ENCODE peak calls at places on chromosomes 1 and 21, in four cellular contexts. X is WTC11, K is GM12878, J is HepG2. Y is an unnamed sample.

GRCh38 chr21:23887709-23888303 is 1719.5 kb downstream of the MRPL39 start:
- DNase-seq in X (no peak), K (no peak), J (no peak), Y (no peak)

GRCh38 chr1:38059632-38060286 is 13.2 kb upstream of the POU3F1 start:
- DNase-seq in X (no peak), K (no peak), J (no peak), Y (no peak)

GRCh38 chr1:230772457-230773395 is 25.5 kb downstream of the CAPN9 start:
- DNase-seq in X (no peak), K (no peak), J (peak; percentile 56), Y (peak; percentile 46)

GRCh38 chr1:151511636-151512215 is 539 bp downstream of the CGN start:
- DNase-seq in X (peak; percentile 58), K (no peak), J (no peak), Y (no peak)

GRCh38 chr1:32848354-32849063 is 22.2 kb downstream of the FNDC5 start:
- DNase-seq in X (no peak), K (no peak), J (no peak), Y (no peak)

GRCh38 chr21:43716376-43717165 is 2.4 kb upstream of the PDXK start:
- DNase-seq in X (no peak), K (peak; percentile 79), J (no peak), Y (no peak)

GRCh38 chr21:26961704-26962103 is 5.2 kb downstream of the ADAMTS5 start:
- DNase-seq in X (peak; percentile 62), K (no peak), J (no peak), Y (no peak)

GRCh38 chr1:227749916-227750710 is 14.9 kb downstream of the SNAP47 start:
- DNase-seq in X (no peak), K (no peak), J (no peak), Y (no peak)

GRCh38 chr1:84887261-84887934 is 5.6 kb downstream of the LPAR3 start:
- DNase-seq in X (no peak), K (no peak), J (no peak), Y (no peak)

GRCh38 chr1:222373216-222373615 is 174.7 kb downstream of the HHIPL2 start:
- DNase-seq in X (no peak), K (no peak), J (no peak), Y (no peak)

GRCh38 chr21:45575304-45575992 is 33.2 kb upstream of the SLC19A1 start:
- DNase-seq in X (peak; percentile 12), K (no peak), J (no peak), Y (no peak)

GRCh38 chr1:22662318-22662717 is 9.3 kb downstream of the C1QB start:
- DNase-seq in X (peak; percentile 62), K (no peak), J (no peak), Y (peak; percentile 38)

GRCh38 chr1:198754670-198755069 is 115.8 kb downstream of the PTPRC start:
- DNase-seq in X (no peak), K (no peak), J (no peak), Y (no peak)

GRCh38 chr1:70290248-70290647 is 64.3 kb downstream of the ANKRD13C start:
- DNase-seq in X (no peak), K (no peak), J (no peak), Y (no peak)

GRCh38 chr1:85991261-85991660 is 165.3 kb downstream of the COL24A1 start:
- DNase-seq in X (no peak), K (no peak), J (no peak), Y (no peak)

GRCh38 chr1:167165948-167166702 is 54.6 kb upstream of the POU2F1 start:
- DNase-seq in X (peak; percentile 76), K (no peak), J (no peak), Y (no peak)

GRCh38 chr1:210499956-210500355 is 171.3 kb downstream of the HHAT start:
- DNase-seq in X (no peak), K (no peak), J (no peak), Y (no peak)

GRCh38 chr1:1345384-1345783 is 3.8 kb downstream of the DVL1 start:
- DNase-seq in X (no peak), K (no peak), J (no peak), Y (no peak)

GRCh38 chr21:42548687-42549406 is 35.2 kb downstream of the SLC37A1 start:
- DNase-seq in X (peak; percentile 5), K (no peak), J (no peak), Y (no peak)

GRCh38 chr1:243294723-243295121 is 38.9 kb downstream of the SDCCAG8 start:
- DNase-seq in X (no peak), K (no peak), J (no peak), Y (no peak)

GRCh38 chr1:93811646-93812045 is 67.4 kb downstream of the DNTTIP2 start:
- DNase-seq in X (no peak), K (no peak), J (no peak), Y (no peak)

GRCh38 chr1:77170687-77171086 is 48.5 kb downstream of the PIGK start:
- DNase-seq in X (no peak), K (no peak), J (no peak), Y (no peak)

GRCh38 chr1:27496604-27497155 is 6.7 kb upstream of the WASF2 start:
- DNase-seq in X (peak; percentile 76), K (no peak), J (no peak), Y (no peak)

GRCh38 chr1:169107673-169108160 is 1.2 kb downstream of the ATP1B1 start:
- DNase-seq in X (no peak), K (no peak), J (peak; percentile 28), Y (no peak)

GRCh38 chr21:34583926-34584563 is 30.9 kb downstream of the RCAN1 start:
- DNase-seq in X (no peak), K (no peak), J (no peak), Y (no peak)

GRCh38 chr1:1291023-1291528 is 10.8 kb downstream of the SCNN1D start:
- DNase-seq in X (no peak), K (no peak), J (no peak), Y (peak; percentile 65)

GRCh38 chr1:204104331-204105222 is 31.7 kb downstream of the SOX13 start:
- DNase-seq in X (no peak), K (no peak), J (no peak), Y (no peak)

GRCh38 chr1:205451202-205451601 is 4.6 kb downstream of the BLACAT1 start:
- DNase-seq in X (peak; percentile 50), K (no peak), J (peak; percentile 31), Y (no peak)

GRCh38 chr1:205450448-205450847 is 5.4 kb downstream of the BLACAT1 start:
- DNase-seq in X (peak; percentile 46), K (no peak), J (peak; percentile 68), Y (no peak)

GRCh38 chr1:205448540-205449253 is 7.1 kb downstream of the BLACAT1 start:
- DNase-seq in X (peak; percentile 76), K (no peak), J (no peak), Y (no peak)

GRCh38 chr1:205449254-205449749 is 6.5 kb downstream of the BLACAT1 start:
- DNase-seq in X (no peak), K (no peak), J (no peak), Y (no peak)

DNA sequence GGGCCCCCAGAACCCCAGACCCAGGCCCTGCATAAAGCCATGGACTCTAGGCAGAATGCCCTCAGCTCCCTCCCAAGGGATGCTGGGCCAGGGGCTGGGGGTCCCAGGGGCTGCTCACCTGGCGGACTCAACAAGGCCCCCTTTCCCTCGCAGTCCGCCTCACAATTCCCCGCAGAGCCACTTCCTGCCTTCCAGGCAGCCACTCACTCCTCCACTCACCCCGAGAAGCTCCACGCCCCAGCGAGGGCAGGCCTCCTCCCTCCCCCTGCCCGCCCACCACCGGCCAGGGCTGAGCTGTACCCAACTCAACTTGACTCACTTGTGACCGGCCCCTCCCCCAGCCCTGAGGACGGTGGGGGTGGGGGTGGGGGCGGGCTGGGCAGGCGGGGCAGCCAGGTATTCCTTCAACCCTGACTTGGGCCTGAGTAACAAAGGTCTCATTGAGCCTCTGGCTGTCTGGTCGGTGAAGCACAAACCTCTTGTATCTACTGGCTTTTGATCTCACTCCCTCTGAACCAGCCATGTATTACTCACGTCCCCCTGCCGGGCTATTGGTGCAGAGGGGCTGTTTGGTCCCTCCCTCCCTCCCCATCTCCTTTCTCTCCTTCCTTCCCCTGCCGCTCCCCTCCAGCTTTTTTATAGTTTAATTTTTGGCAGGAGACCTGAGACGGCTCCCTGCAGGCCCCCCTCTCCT is 5.9 kb downstream of the BLACAT1 start:
- DNase-seq in X (peak; percentile 74), K (no peak), J (peak; percentile 99), Y (peak; percentile 94)
- TF ChIP-seq CREM in X (no peak), K (no peak), J (no peak), Y (no peak)

GRCh38 chr1:97247196-97247595 is 525.6 kb downstream of the PTBP2 start:
- DNase-seq in X (no peak), K (no peak), J (no peak), Y (no peak)

GRCh38 chr1:97245682-97246081 is 524.1 kb downstream of the PTBP2 start:
- DNase-seq in X (no peak), K (no peak), J (no peak), Y (no peak)

GRCh38 chr1:97238816-97239215 is 517.2 kb downstream of the PTBP2 start:
- DNase-seq in X (no peak), K (no peak), J (no peak), Y (no peak)

DNA sequence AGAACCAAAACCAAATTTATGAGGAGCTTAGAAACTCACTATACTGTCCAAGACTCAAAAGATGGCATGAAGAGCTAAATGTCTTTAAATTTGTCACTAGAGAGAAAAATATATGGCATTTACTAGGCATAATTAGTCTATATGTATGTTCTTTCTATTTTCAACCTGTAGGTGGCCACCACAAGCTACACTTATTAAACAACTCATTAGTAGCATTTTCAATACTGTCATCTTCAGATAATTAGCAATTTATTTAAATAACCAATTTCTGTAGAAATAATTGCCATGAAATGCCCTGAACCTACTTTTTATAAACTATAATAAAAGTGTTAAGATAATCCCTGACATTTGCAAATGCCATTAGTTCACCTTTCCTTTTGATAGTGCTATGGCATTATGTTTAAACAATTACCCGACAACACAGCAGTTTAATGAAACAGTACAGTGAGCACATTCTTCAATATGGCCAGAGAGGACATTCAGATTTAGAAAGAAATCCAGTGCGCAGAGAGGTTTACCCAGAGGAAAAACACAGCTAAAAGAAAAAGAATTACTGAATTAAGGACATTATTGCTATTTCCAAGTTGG is 522.5 kb downstream of the PTBP2 start:
- DNase-seq in X (no peak), K (no peak), J (no peak), Y (no peak)
- TF ChIP-seq CREM in X (no peak), K (no peak), J (no peak), Y (no peak)

DNA sequence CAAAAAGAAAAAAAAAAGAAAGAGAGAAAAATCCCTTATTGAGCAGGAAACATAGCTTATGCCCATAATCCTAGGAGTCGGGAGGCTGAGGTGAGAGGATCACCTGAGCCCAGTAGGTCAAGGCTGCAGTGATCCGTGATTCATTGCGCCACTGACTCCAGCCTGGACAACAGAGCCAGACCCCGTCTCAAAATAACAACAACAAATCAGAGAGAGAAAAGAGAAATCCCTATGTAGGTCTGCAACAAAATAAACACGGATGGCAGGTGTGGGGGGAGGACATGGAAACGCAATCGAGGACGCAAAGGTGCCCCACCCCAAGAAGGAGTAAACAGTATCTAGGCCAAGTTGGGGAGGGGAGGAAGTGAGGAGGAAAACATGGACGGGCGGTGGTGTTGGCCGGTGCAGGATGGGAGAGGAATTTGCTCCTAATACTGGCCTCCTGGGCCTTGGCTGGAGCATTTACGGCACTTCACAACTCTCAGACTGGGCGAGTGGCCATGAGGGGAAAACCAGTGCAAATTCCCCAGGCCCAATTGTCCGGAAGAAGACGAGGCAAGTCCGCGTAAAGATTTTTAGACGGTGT is 612 bp upstream of the CHTOP start:
- DNase-seq in X (no peak), K (no peak), J (no peak), Y (peak; percentile 49)
- TF ChIP-seq CREM in X (no peak), K (no peak), J (no peak), Y (no peak)

DNA sequence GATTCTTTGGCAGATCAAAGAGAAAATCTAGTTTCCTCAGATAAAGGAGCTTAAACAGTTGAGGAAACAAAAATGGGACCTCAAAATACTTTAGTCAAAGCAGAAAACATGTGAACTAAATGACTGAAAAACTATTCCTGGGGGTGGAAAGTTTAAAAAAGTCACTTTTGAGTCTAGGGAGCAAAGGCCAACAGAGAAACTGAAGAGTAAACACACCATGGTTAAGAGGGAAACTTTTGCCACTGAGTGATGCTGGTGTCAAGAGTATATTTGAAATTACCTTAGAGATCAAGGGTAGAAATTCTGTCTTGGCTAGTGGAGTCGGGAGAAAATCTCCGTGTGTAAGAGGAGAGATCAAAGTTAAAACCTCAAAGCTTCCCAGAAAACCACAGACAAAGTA is 501.2 kb upstream of the ADGRL4 start:
- DNase-seq in X (no peak), K (no peak), J (no peak), Y (no peak)
- TF ChIP-seq CREM in X (no peak), K (no peak), J (no peak), Y (no peak)